ENCODE peak calls at places on chromosome 7, in five cellular contexts. One of them, this sample, is unnamed.

GRCh38 chr7:139058963-139059362 is 23.1 kb upstream of the ZC3HAV1L start:
- DNase-seq in iris pigment epithelial cell: peak; percentile 22
- DNase-seq in T-helper 2 cell: no peak
- DNase-seq in H9: no peak
- DNase-seq in kidney epithelial cell: no peak
- DNase-seq in this sample: no peak

GRCh38 chr7:8963722-8964121 is 530.3 kb downstream of the NXPH1 start:
- DNase-seq in iris pigment epithelial cell: no peak
- DNase-seq in T-helper 2 cell: no peak
- DNase-seq in kidney epithelial cell: no peak
- DNase-seq in H9: no peak
- DNase-seq in this sample: no peak

GRCh38 chr7:116426428-116427156 is 72.9 kb upstream of the CAV2 start:
- DNase-seq in T-helper 2 cell: no peak
- DNase-seq in iris pigment epithelial cell: peak; percentile 90
- DNase-seq in kidney epithelial cell: peak; percentile 60
- DNase-seq in H9: no peak
- DNase-seq in this sample: no peak

GRCh38 chr7:88243345-88243909 is 23.6 kb upstream of the SRI start:
- DNase-seq in kidney epithelial cell: no peak
- DNase-seq in T-helper 2 cell: no peak
- DNase-seq in iris pigment epithelial cell: peak; percentile 56
- DNase-seq in H9: peak; percentile 34
- DNase-seq in this sample: no peak

GRCh38 chr7:157490465-157490912 is 153.7 kb downstream of the DNAJB6 start:
- DNase-seq in T-helper 2 cell: no peak
- DNase-seq in H9: no peak
- DNase-seq in iris pigment epithelial cell: peak; percentile 99
- DNase-seq in kidney epithelial cell: no peak
- DNase-seq in this sample: peak; percentile 5

GRCh38 chr7:107150375-107151073 is 18.3 kb upstream of the HBP1 start:
- DNase-seq in T-helper 2 cell: peak; percentile 66
- DNase-seq in iris pigment epithelial cell: peak; percentile 74
- DNase-seq in kidney epithelial cell: no peak
- DNase-seq in H9: no peak
- DNase-seq in this sample: peak; percentile 59

GRCh38 chr7:127618042-127618441 is at the start of gene PAX4:
- DNase-seq in T-helper 2 cell: no peak
- DNase-seq in kidney epithelial cell: no peak
- DNase-seq in iris pigment epithelial cell: no peak
- DNase-seq in H9: no peak
- DNase-seq in this sample: no peak

GRCh38 chr7:73995330-73995729 is 32.6 kb upstream of the ELN start:
- DNase-seq in iris pigment epithelial cell: peak; percentile 88
- DNase-seq in H9: no peak
- DNase-seq in T-helper 2 cell: no peak
- DNase-seq in kidney epithelial cell: no peak
- DNase-seq in this sample: no peak

GRCh38 chr7:88219781-88220747 is at the start of gene SRI:
- DNase-seq in H9: peak; percentile 82
- DNase-seq in T-helper 2 cell: peak; percentile 87
- DNase-seq in kidney epithelial cell: no peak
- DNase-seq in iris pigment epithelial cell: peak; percentile 79
- DNase-seq in this sample: peak; percentile 92

GRCh38 chr7:151571471-151571870 is 51.8 kb upstream of the RHEB start:
- DNase-seq in kidney epithelial cell: no peak
- DNase-seq in iris pigment epithelial cell: peak; percentile 43
- DNase-seq in H9: no peak
- DNase-seq in T-helper 2 cell: no peak
- DNase-seq in this sample: no peak

GRCh38 chr7:1418505-1419309 is 40.6 kb downstream of the MICALL2 start:
- DNase-seq in H9: peak; percentile 89
- DNase-seq in T-helper 2 cell: no peak
- DNase-seq in iris pigment epithelial cell: peak; percentile 31
- DNase-seq in kidney epithelial cell: no peak
- DNase-seq in this sample: peak; percentile 75

GRCh38 chr7:22782616-22783232 is 39.9 kb downstream of the TOMM7 start:
- DNase-seq in iris pigment epithelial cell: peak; percentile 53
- DNase-seq in kidney epithelial cell: no peak
- DNase-seq in H9: peak; percentile 77
- DNase-seq in T-helper 2 cell: peak; percentile 65
- DNase-seq in this sample: peak; percentile 70

GRCh38 chr7:932651-932975 is 21.9 kb downstream of the ADAP1 start:
- DNase-seq in iris pigment epithelial cell: no peak
- DNase-seq in T-helper 2 cell: no peak
- DNase-seq in kidney epithelial cell: no peak
- DNase-seq in H9: no peak
- DNase-seq in this sample: no peak

GRCh38 chr7:111292026-111292430 is 201.1 kb downstream of the LRRN3 start:
- DNase-seq in H9: no peak
- DNase-seq in iris pigment epithelial cell: peak; percentile 27
- DNase-seq in kidney epithelial cell: no peak
- DNase-seq in T-helper 2 cell: no peak
- DNase-seq in this sample: no peak

GRCh38 chr7:48876087-48876486 is 48.3 kb upstream of the CDC14C start:
- DNase-seq in kidney epithelial cell: no peak
- DNase-seq in iris pigment epithelial cell: no peak
- DNase-seq in T-helper 2 cell: no peak
- DNase-seq in H9: no peak
- DNase-seq in this sample: no peak

GRCh38 chr7:91880016-91880412 is 488 bp downstream of the MTERF1 start:
- DNase-seq in T-helper 2 cell: no peak
- DNase-seq in kidney epithelial cell: no peak
- DNase-seq in H9: no peak
- DNase-seq in iris pigment epithelial cell: no peak
- DNase-seq in this sample: no peak

GRCh38 chr7:137687556-137688280 is 159.1 kb downstream of the DGKI start:
- DNase-seq in H9: no peak
- DNase-seq in T-helper 2 cell: no peak
- DNase-seq in iris pigment epithelial cell: peak; percentile 75
- DNase-seq in kidney epithelial cell: peak; percentile 18
- DNase-seq in this sample: no peak

GRCh38 chr7:128217972-128218652 is 23.0 kb upstream of the LEP start:
- DNase-seq in H9: no peak
- DNase-seq in iris pigment epithelial cell: no peak
- DNase-seq in T-helper 2 cell: no peak
- DNase-seq in kidney epithelial cell: no peak
- DNase-seq in this sample: no peak

GRCh38 chr7:37083311-37084096 is 359.2 kb upstream of the AOAH start:
- DNase-seq in kidney epithelial cell: no peak
- DNase-seq in iris pigment epithelial cell: peak; percentile 11
- DNase-seq in T-helper 2 cell: no peak
- DNase-seq in H9: no peak
- DNase-seq in this sample: no peak

GRCh38 chr7:158658475-158658874 is 46.1 kb downstream of the NCAPG2 start:
- DNase-seq in kidney epithelial cell: no peak
- DNase-seq in T-helper 2 cell: no peak
- DNase-seq in iris pigment epithelial cell: no peak
- DNase-seq in H9: no peak
- DNase-seq in this sample: no peak

GRCh38 chr7:108875139-108875538 is 305.5 kb downstream of the DNAJB9 start:
- DNase-seq in T-helper 2 cell: no peak
- DNase-seq in iris pigment epithelial cell: peak; percentile 9
- DNase-seq in H9: peak; percentile 41
- DNase-seq in kidney epithelial cell: no peak
- DNase-seq in this sample: no peak

GRCh38 chr7:79282051-79282694 is 171.3 kb downstream of the MAGI2 start:
- DNase-seq in T-helper 2 cell: no peak
- DNase-seq in H9: no peak
- DNase-seq in kidney epithelial cell: no peak
- DNase-seq in iris pigment epithelial cell: peak; percentile 91
- DNase-seq in this sample: no peak

GRCh38 chr7:24820730-24821044 is 63.4 kb upstream of the GSDME start:
- DNase-seq in iris pigment epithelial cell: no peak
- DNase-seq in H9: no peak
- DNase-seq in kidney epithelial cell: no peak
- DNase-seq in T-helper 2 cell: no peak
- DNase-seq in this sample: no peak

GRCh38 chr7:139482662-139483466 is 609 bp downstream of the KLRG2 start:
- DNase-seq in H9: peak; percentile 53
- DNase-seq in kidney epithelial cell: no peak
- DNase-seq in iris pigment epithelial cell: peak; percentile 20
- DNase-seq in T-helper 2 cell: no peak
- DNase-seq in this sample: peak; percentile 67

GRCh38 chr7:106056513-106057203 is 55.5 kb downstream of the SYPL1 start:
- DNase-seq in kidney epithelial cell: no peak
- DNase-seq in T-helper 2 cell: peak; percentile 49
- DNase-seq in H9: peak; percentile 81
- DNase-seq in iris pigment epithelial cell: peak; percentile 69
- DNase-seq in this sample: peak; percentile 74

GRCh38 chr7:43151076-43151475 is 38.6 kb downstream of the HECW1 start:
- DNase-seq in kidney epithelial cell: no peak
- DNase-seq in T-helper 2 cell: no peak
- DNase-seq in H9: no peak
- DNase-seq in iris pigment epithelial cell: no peak
- DNase-seq in this sample: no peak

GRCh38 chr7:73707045-73707631 is 12.3 kb downstream of the STX1A start:
- DNase-seq in iris pigment epithelial cell: no peak
- DNase-seq in H9: no peak
- DNase-seq in T-helper 2 cell: no peak
- DNase-seq in kidney epithelial cell: no peak
- DNase-seq in this sample: peak; percentile 49

GRCh38 chr7:88835147-88835728 is 39.7 kb upstream of the TEX47 start:
- DNase-seq in T-helper 2 cell: no peak
- DNase-seq in kidney epithelial cell: peak; percentile 4
- DNase-seq in iris pigment epithelial cell: peak; percentile 8
- DNase-seq in H9: no peak
- DNase-seq in this sample: no peak